ENCODE peak calls at places on chromosome 7, in eight cellular contexts. Z, C, F, K, Q, H, Y and U are unnamed samples.

GRCh38 chr7:219581-220150 is 27.3 kb downstream of the FAM20C start:
- DNase-seq in Q (no peak), F (no peak), Z (peak), C (no peak), K (no peak), H (no peak), Y (no peak), U (no peak)

GRCh38 chr7:47759056-47759706 is 177.3 kb upstream of the TNS3 start:
- DNase-seq in Y (no peak), K (no peak), Q (peak), Z (no peak), F (no peak), C (no peak), H (no peak), U (no peak)

GRCh38 chr7:124532166-124532565 is 233.4 kb downstream of the GPR37 start:
- DNase-seq in C (no peak), F (no peak), K (no peak), Y (no peak), Q (no peak), Z (no peak), H (no peak), U (no peak)

GRCh38 chr7:355568-355967 is 65.6 kb downstream of the FOXL3 start:
- DNase-seq in F (no peak), C (no peak), Y (no peak), K (no peak), H (no peak), Q (no peak), Z (no peak), U (no peak)

GRCh38 chr7:41385996-41386395 is 316.9 kb downstream of the INHBA start:
- DNase-seq in H (no peak), K (no peak), F (no peak), Q (peak), Z (no peak), C (no peak), Y (no peak), U (no peak)

GRCh38 chr7:18320971-18321567 is 174.5 kb upstream of the HDAC9 start:
- DNase-seq in K (peak), H (peak), Q (peak), Y (no peak), Z (no peak), F (no peak), C (peak), U (no peak)

GRCh38 chr7:150323682-150324365 is 479 bp upstream of the ACTR3C start:
- DNase-seq in Z (no peak), Q (no peak), H (peak), K (no peak), C (peak), Y (no peak), F (no peak), U (no peak)

GRCh38 chr7:42877852-42878251 is 34.0 kb downstream of the C7orf25 start:
- DNase-seq in Y (no peak), Z (peak), H (no peak), C (no peak), F (no peak), Q (no peak), K (no peak), U (no peak)

GRCh38 chr7:127897704-127898454 is 133.4 kb downstream of the LRRC4 start:
- DNase-seq in Q (no peak), F (no peak), Y (no peak), H (peak), C (no peak), Z (no peak), K (no peak), U (no peak)

GRCh38 chr7:43658718-43659548 is 70.4 kb downstream of the COA1 start:
- DNase-seq in Z (no peak), F (no peak), C (no peak), Q (no peak), K (no peak), H (peak), Y (no peak), U (no peak)

GRCh38 chr7:144438759-144439158 is 35.3 kb upstream of the NOBOX start:
- DNase-seq in F (no peak), K (no peak), Q (no peak), Y (no peak), C (no peak), H (no peak), Z (no peak), U (no peak)

GRCh38 chr7:70752794-70753241 is 379.1 kb upstream of the GALNT17 start:
- DNase-seq in Q (peak), F (no peak), Z (no peak), C (no peak), H (no peak), K (no peak), Y (no peak), U (no peak)

GRCh38 chr7:155804431-155804831 is 7.8 kb downstream of the SHH start:
- DNase-seq in Z (no peak), K (no peak), H (no peak), Y (no peak), Q (no peak), C (no peak), F (no peak), U (no peak)

GRCh38 chr7:70266186-70266585 is 667.9 kb downstream of the AUTS2 start:
- DNase-seq in H (no peak), K (no peak), F (no peak), Y (no peak), Q (no peak), C (no peak), Z (no peak), U (no peak)

GRCh38 chr7:1230411-1231213 is 2.1 kb upstream of the UNCX start:
- DNase-seq in H (no peak), Z (no peak), F (no peak), Y (no peak), K (no peak), Q (no peak), C (no peak), U (no peak)

GRCh38 chr7:111255576-111255975 is 164.6 kb downstream of the LRRN3 start:
- DNase-seq in Z (no peak), Y (no peak), Q (no peak), K (no peak), F (no peak), C (no peak), H (no peak), U (no peak)

GRCh38 chr7:2757904-2758672 is 70.1 kb downstream of the AMZ1 start:
- DNase-seq in H (peak), C (no peak), K (peak), Y (peak), Z (no peak), Q (peak), F (peak), U (peak)

GRCh38 chr7:111370002-111370401 is 192.3 kb downstream of the IMMP2L start:
- DNase-seq in Q (no peak), Y (no peak), K (no peak), F (no peak), H (no peak), Z (no peak), C (no peak), U (no peak)

GRCh38 chr7:143979359-143979758 is 20.8 kb upstream of the OR6B1 start:
- DNase-seq in Y (no peak), F (no peak), Z (no peak), K (no peak), C (no peak), H (no peak), Q (peak), U (no peak)